ENCODE peak calls at places on chromosomes 4 and X, in ten cellular contexts. R, X, S, E, M, Q, H, P, F and K are unnamed samples.

GRCh38 chr4:73068496-73069337 is 799 bp downstream of the COX18 start:
- DNase-seq in R (no peak), X (no peak), S (no peak), E (no peak), M (no peak), Q (no peak), H (no peak), P (peak), F (peak), K (no peak)

GRCh38 chrX:134431894-134432293 is 28.1 kb upstream of the HPRT1 start:
- DNase-seq in R (no peak), X (no peak), S (no peak), E (no peak), M (no peak), Q (no peak), H (no peak), P (no peak), F (no peak), K (peak)

GRCh38 chr4:33453916-33454315 is 2733.7 kb downstream of the PCDH7 start:
- DNase-seq in R (no peak), X (no peak), S (no peak), E (no peak), M (no peak), Q (no peak), H (no peak), P (no peak), F (no peak), K (no peak)

GRCh38 chr4:179040259-179040658 is 1598.0 kb upstream of the AGA start:
- DNase-seq in R (no peak), X (no peak), S (no peak), E (no peak), M (no peak), Q (no peak), H (no peak), P (no peak), F (no peak), K (no peak)

GRCh38 chrX:115561605-115562491 is 874 bp downstream of the PLS3 start:
- DNase-seq in R (no peak), X (peak), S (peak), E (peak), M (peak), Q (peak), H (no peak), P (peak), F (no peak), K (no peak)

GRCh38 chrX:12866451-12867377 is at the start of gene TLR7:
- DNase-seq in R (no peak), X (no peak), S (no peak), E (no peak), M (no peak), Q (no peak), H (no peak), P (no peak), F (no peak), K (no peak)

GRCh38 chrX:27890611-27891010 is 82.8 kb downstream of the MAGEB10 start:
- DNase-seq in R (no peak), X (no peak), S (no peak), E (no peak), M (no peak), Q (peak), H (peak), P (no peak), F (no peak), K (no peak)

GRCh38 chr4:55866973-55867574 is 13.6 kb downstream of the EXOC1 start:
- DNase-seq in R (no peak), X (no peak), S (no peak), E (no peak), M (no peak), Q (peak), H (peak), P (peak), F (peak), K (no peak)

GRCh38 chr4:144645621-144646522 is at the start of gene HHIP:
- DNase-seq in R (no peak), X (peak), S (peak), E (peak), M (peak), Q (peak), H (no peak), P (peak), F (peak), K (no peak)

GRCh38 chrX:12076046-12076445 is 62.2 kb upstream of the FRMPD4 start:
- DNase-seq in R (no peak), X (no peak), S (no peak), E (no peak), M (no peak), Q (no peak), H (no peak), P (no peak), F (no peak), K (no peak)

GRCh38 chrX:19658030-19658429 is 142.7 kb upstream of the MAP3K15 start:
- DNase-seq in R (no peak), X (no peak), S (no peak), E (no peak), M (no peak), Q (no peak), H (no peak), P (no peak), F (no peak), K (no peak)

GRCh38 chrX:11666180-11666579 is 460 bp upstream of the ARHGAP6 start:
- DNase-seq in R (no peak), X (no peak), S (peak), E (no peak), M (no peak), Q (no peak), H (no peak), P (no peak), F (no peak), K (no peak)

GRCh38 chr4:11698846-11699590 is 270.3 kb upstream of the HS3ST1 start:
- DNase-seq in R (no peak), X (no peak), S (no peak), E (no peak), M (no peak), Q (no peak), H (peak), P (no peak), F (no peak), K (peak)

GRCh38 chr4:48047896-48048295 is 31.3 kb downstream of the NIPAL1 start:
- DNase-seq in R (no peak), X (peak), S (no peak), E (no peak), M (no peak), Q (no peak), H (no peak), P (peak), F (no peak), K (no peak)

GRCh38 chr4:86302242-86302641 is 57.6 kb downstream of the MAPK10 start:
- DNase-seq in R (no peak), X (peak), S (peak), E (no peak), M (no peak), Q (no peak), H (no peak), P (peak), F (no peak), K (no peak)

GRCh38 chr4:122702939-122703338 is 29.6 kb upstream of the BBS12 start:
- DNase-seq in R (no peak), X (no peak), S (no peak), E (no peak), M (no peak), Q (no peak), H (no peak), P (peak), F (no peak), K (no peak)

GRCh38 chrX:24870143-24870542 is 145.6 kb downstream of the ARX start:
- DNase-seq in R (no peak), X (no peak), S (no peak), E (no peak), M (no peak), Q (no peak), H (no peak), P (no peak), F (no peak), K (peak)

GRCh38 chr4:77859256-77859655 is 3.4 kb upstream of the MRPL1 start:
- DNase-seq in R (no peak), X (no peak), S (no peak), E (no peak), M (no peak), Q (no peak), H (no peak), P (no peak), F (no peak), K (no peak)

GRCh38 chr4:124863039-124863545 is 150.6 kb upstream of the ANKRD50 start:
- DNase-seq in R (no peak), X (no peak), S (no peak), E (no peak), M (no peak), Q (no peak), H (no peak), P (no peak), F (no peak), K (no peak)

GRCh38 chrX:41350976-41351569 is 17.1 kb downstream of the DDX3X start:
- DNase-seq in R (no peak), X (no peak), S (no peak), E (no peak), M (no peak), Q (no peak), H (no peak), P (no peak), F (no peak), K (no peak)

GRCh38 chrX:19602866-19603620 is 87.7 kb upstream of the MAP3K15 start:
- DNase-seq in R (no peak), X (no peak), S (no peak), E (no peak), M (peak), Q (peak), H (peak), P (no peak), F (peak), K (peak)

GRCh38 chr4:138894688-138895087 is 120.9 kb upstream of the NOCT start:
- DNase-seq in R (no peak), X (no peak), S (no peak), E (no peak), M (no peak), Q (no peak), H (no peak), P (no peak), F (no peak), K (no peak)

GRCh38 chr4:3226944-3227343 is 22.0 kb upstream of the MSANTD1 start:
- DNase-seq in R (no peak), X (no peak), S (no peak), E (no peak), M (no peak), Q (no peak), H (no peak), P (no peak), F (no peak), K (no peak)

GRCh38 chrX:125293792-125294780 is 25.6 kb upstream of the TEX13C start:
- DNase-seq in R (no peak), X (no peak), S (no peak), E (no peak), M (no peak), Q (no peak), H (no peak), P (no peak), F (no peak), K (no peak)

GRCh38 chr4:5683566-5683965 is 24.8 kb downstream of the EVC2 start:
- DNase-seq in R (no peak), X (no peak), S (peak), E (no peak), M (no peak), Q (no peak), H (no peak), P (peak), F (no peak), K (no peak)

GRCh38 chr4:152415980-152416379 is 119.9 kb downstream of the FBXW7 start:
- DNase-seq in R (no peak), X (no peak), S (no peak), E (no peak), M (no peak), Q (no peak), H (no peak), P (no peak), F (no peak), K (no peak)

GRCh38 chr4:144171697-144172096 is 31.2 kb upstream of the GYPA start:
- DNase-seq in R (no peak), X (no peak), S (no peak), E (no peak), M (no peak), Q (no peak), H (no peak), P (no peak), F (no peak), K (no peak)

GRCh38 chr4:135354876-135355275 is 1153.3 kb upstream of the PABPC4L start:
- DNase-seq in R (no peak), X (no peak), S (no peak), E (no peak), M (no peak), Q (no peak), H (no peak), P (no peak), F (no peak), K (no peak)

GRCh38 chr4:88244821-88245579 is 39.4 kb downstream of the PPM1K start:
- DNase-seq in R (no peak), X (no peak), S (no peak), E (no peak), M (no peak), Q (no peak), H (no peak), P (no peak), F (no peak), K (no peak)

DNA sequence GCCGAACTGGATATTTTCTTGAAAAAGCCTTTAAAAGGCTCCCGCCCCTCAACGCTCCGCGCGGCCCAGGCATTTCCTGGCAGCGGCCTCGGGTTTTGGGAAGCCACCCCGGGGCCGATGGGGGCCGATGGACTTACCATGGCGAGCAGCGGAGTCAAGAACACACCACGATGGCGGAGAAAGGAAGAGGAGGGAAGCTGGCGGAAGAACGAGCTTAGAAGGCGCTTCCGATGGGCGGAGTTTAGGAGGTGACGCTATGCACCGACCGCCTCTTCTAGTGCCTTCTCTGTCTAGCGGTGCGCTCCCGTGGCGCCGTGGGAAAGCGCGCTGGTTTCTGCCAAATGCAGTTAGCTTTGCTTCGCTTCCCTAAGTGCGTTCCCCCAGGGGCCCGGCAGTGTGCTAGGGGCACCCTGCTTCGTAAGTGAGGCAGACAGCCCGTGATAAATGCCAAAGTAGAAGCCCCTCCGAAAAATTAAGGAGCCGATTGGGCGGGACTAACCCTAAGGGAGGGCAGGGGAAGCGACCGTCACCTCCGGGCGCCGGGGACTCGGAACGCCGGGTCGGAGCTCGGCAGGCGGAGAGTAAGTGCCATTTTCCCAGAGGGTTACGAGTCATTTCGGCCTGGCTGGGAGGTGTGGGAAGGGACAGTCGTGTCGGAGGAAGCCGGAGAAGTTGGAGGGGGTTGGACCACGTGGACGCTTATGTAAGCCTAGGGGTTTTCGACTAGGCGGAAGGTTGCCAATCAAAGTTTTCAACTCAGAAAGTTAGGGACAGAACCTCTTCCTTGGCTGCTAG is at the start of gene RPL39:
- DNase-seq in R (peak), X (peak), S (peak), E (peak), M (peak), Q (peak), H (peak), P (peak), F (peak), K (peak)
- TF ChIP-seq POLR2A in R (peak), X (no peak), S (peak), E (peak), M (peak), Q (peak), H (peak), P (peak), F (peak), K (peak)

GRCh38 chrX:49101629-49101984 is 21.9 kb upstream of the WDR45 start:
- DNase-seq in R (no peak), X (no peak), S (no peak), E (no peak), M (no peak), Q (no peak), H (no peak), P (no peak), F (peak), K (no peak)

GRCh38 chrX:49103637-49104036 is 19.9 kb downstream of the GPKOW start:
- DNase-seq in R (no peak), X (no peak), S (no peak), E (no peak), M (no peak), Q (no peak), H (no peak), P (no peak), F (no peak), K (no peak)

GRCh38 chrX:49096419-49096818 is 16.7 kb upstream of the WDR45 start:
- DNase-seq in R (no peak), X (no peak), S (no peak), E (no peak), M (no peak), Q (no peak), H (no peak), P (no peak), F (no peak), K (no peak)

GRCh38 chrX:49102221-49102620 is 21.3 kb downstream of the GPKOW start:
- DNase-seq in R (no peak), X (no peak), S (no peak), E (no peak), M (no peak), Q (no peak), H (no peak), P (no peak), F (no peak), K (no peak)

DNA sequence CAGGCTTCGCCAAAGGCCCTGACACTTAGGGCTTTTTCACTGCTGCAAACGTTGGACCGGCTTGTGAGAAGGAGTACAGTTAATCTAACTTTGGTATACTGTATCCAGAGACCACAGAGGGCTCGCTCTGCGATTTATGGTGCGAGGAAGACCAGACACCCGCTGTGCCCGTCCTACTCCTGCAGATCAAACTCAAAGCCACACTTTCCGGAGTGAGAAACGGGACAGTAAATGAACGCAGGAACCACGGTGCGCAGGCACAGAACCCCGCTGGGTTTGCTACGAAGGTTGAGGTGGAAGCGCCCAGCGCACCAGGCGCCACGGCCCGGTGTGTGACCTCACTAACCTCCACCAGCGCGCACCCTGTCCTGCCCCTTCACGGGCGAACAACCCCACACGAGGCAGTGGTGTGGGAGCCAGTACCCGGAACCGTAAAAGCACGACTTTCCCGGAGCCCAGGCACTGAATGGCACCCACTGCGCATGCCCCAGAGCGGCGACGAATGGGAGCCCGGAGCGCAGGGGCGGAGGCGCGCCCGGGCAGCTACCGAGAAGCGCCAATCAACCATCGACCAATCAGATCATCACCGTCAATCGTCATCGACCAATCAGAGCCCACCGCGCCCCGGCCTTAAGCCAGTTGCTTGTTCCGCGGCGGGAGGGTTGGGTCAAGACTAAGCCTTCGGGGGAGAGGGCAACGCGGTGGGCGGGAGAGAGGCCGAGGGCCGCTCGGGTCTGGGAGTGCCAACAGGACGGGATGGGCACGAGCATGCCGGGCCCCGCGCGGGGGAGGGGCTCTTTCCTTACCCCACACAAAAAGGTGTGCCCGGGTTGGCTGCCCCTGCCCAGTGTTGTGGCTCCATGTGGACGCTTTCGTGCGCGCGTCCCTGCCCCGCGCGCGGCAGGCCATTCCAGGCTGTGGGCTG is 21.3 kb upstream of the WDR45 start:
- DNase-seq in R (peak), X (peak), S (peak), E (peak), M (peak), Q (peak), H (peak), P (peak), F (peak), K (peak)
- TF ChIP-seq POLR2A in R (peak), X (no peak), S (no peak), E (no peak), M (no peak), Q (peak), H (no peak), P (peak), F (peak), K (peak)

GRCh38 chr4:169272265-169272886 is 1.6 kb upstream of the SH3RF1 start:
- DNase-seq in R (no peak), X (no peak), S (no peak), E (no peak), M (no peak), Q (no peak), H (no peak), P (no peak), F (no peak), K (no peak)

GRCh38 chr4:169268951-169269781 is 1.6 kb downstream of the SH3RF1 start:
- DNase-seq in R (no peak), X (no peak), S (no peak), E (no peak), M (no peak), Q (no peak), H (no peak), P (no peak), F (no peak), K (no peak)

GRCh38 chr4:169271692-169272007 is 894 bp upstream of the SH3RF1 start:
- DNase-seq in R (no peak), X (no peak), S (no peak), E (no peak), M (no peak), Q (no peak), H (no peak), P (no peak), F (no peak), K (no peak)

GRCh38 chr4:169270810-169271691 is at the start of gene SH3RF1:
- DNase-seq in R (peak), X (peak), S (peak), E (peak), M (peak), Q (peak), H (no peak), P (peak), F (peak), K (peak)

GRCh38 chr4:169270156-169270809 is 473 bp downstream of the SH3RF1 start:
- DNase-seq in R (no peak), X (peak), S (peak), E (peak), M (peak), Q (peak), H (no peak), P (peak), F (peak), K (no peak)
- TF ChIP-seq POLR2A in R (no peak), X (no peak), S (no peak), E (no peak), M (no peak), Q (no peak), H (no peak), P (no peak), F (no peak), K (no peak)

GRCh38 chrX:104166735-104167436 is 633 bp downstream of the FAM199X start:
- DNase-seq in R (no peak), X (no peak), S (peak), E (peak), M (peak), Q (peak), H (no peak), P (no peak), F (peak), K (no peak)

GRCh38 chrX:104168127-104168526 is 1.9 kb downstream of the FAM199X start:
- DNase-seq in R (no peak), X (no peak), S (no peak), E (no peak), M (no peak), Q (no peak), H (no peak), P (no peak), F (no peak), K (no peak)

GRCh38 chrX:104165894-104166734 is at the start of gene FAM199X:
- DNase-seq in R (peak), X (peak), S (peak), E (peak), M (peak), Q (peak), H (peak), P (peak), F (peak), K (peak)
- TF ChIP-seq POLR2A in R (no peak), X (no peak), S (no peak), E (peak), M (peak), Q (peak), H (peak), P (peak), F (peak), K (peak)

GRCh38 chr4:1348014-1348513 is 1.1 kb downstream of the UVSSA start:
- DNase-seq in R (no peak), X (no peak), S (no peak), E (no peak), M (no peak), Q (no peak), H (no peak), P (no peak), F (peak), K (no peak)

GRCh38 chr4:1344696-1345095 is 2.3 kb upstream of the UVSSA start:
- DNase-seq in R (no peak), X (no peak), S (no peak), E (no peak), M (no peak), Q (no peak), H (no peak), P (no peak), F (no peak), K (no peak)

GRCh38 chr4:1346781-1347409 is at the start of gene UVSSA:
- DNase-seq in R (peak), X (peak), S (peak), E (peak), M (peak), Q (peak), H (peak), P (peak), F (peak), K (peak)

GRCh38 chr4:1347410-1347864 is 429 bp downstream of the UVSSA start:
- DNase-seq in R (no peak), X (peak), S (peak), E (peak), M (peak), Q (peak), H (no peak), P (peak), F (no peak), K (peak)

GRCh38 chr4:1345905-1346780 is 865 bp upstream of the UVSSA start:
- DNase-seq in R (no peak), X (peak), S (peak), E (peak), M (peak), Q (peak), H (no peak), P (peak), F (peak), K (peak)
- TF ChIP-seq POLR2A in R (no peak), X (no peak), S (no peak), E (no peak), M (no peak), Q (peak), H (no peak), P (peak), F (peak), K (no peak)